ENCODE peak calls at places on chromosomes 11 and 22, in five cellular contexts. One of them, this sample, is unnamed. For H3K36me3, the result is how much of the 10 kb centered on the place peaks cover.

GRCh38 chr11:44960200-44960845 is 9.6 kb upstream of the TP53I11 start:
- DNase-seq in tibial nerve: no peak
- DNase-seq in GM23248: peak
- DNase-seq in cardiac muscle cell: no peak
- DNase-seq in body of pancreas: no peak
- DNase-seq in this sample: no peak

GRCh38 chr22:41524809-41525449 is 19.3 kb downstream of the POLR3H start:
- DNase-seq in tibial nerve: no peak
- DNase-seq in GM23248: no peak
- DNase-seq in cardiac muscle cell: no peak
- DNase-seq in body of pancreas: no peak
- DNase-seq in this sample: peak

GRCh38 chr11:111707039-111707690 is 59.0 kb downstream of the PPP2R1B start:
- DNase-seq in tibial nerve: no peak
- DNase-seq in GM23248: peak
- DNase-seq in cardiac muscle cell: no peak
- DNase-seq in body of pancreas: peak
- DNase-seq in this sample: peak

GRCh38 chr22:47734511-47734910 is 972.1 kb downstream of the TBC1D22A start:
- DNase-seq in tibial nerve: no peak
- DNase-seq in GM23248: no peak
- DNase-seq in cardiac muscle cell: no peak
- DNase-seq in body of pancreas: no peak
- DNase-seq in this sample: no peak

GRCh38 chr11:109085708-109086373 is 336.1 kb upstream of the C11orf87 start:
- DNase-seq in tibial nerve: no peak
- DNase-seq in GM23248: peak
- DNase-seq in cardiac muscle cell: no peak
- DNase-seq in body of pancreas: no peak
- DNase-seq in this sample: no peak

GRCh38 chr22:30079952-30080533 is at the start of gene HORMAD2:
- DNase-seq in tibial nerve: no peak
- DNase-seq in GM23248: peak
- DNase-seq in cardiac muscle cell: peak
- DNase-seq in body of pancreas: no peak
- DNase-seq in this sample: no peak

GRCh38 chr22:30315962-30316576 is 10.7 kb downstream of the TBC1D10A start:
- DNase-seq in tibial nerve: no peak
- DNase-seq in GM23248: no peak
- DNase-seq in cardiac muscle cell: no peak
- DNase-seq in body of pancreas: no peak
- DNase-seq in this sample: peak

GRCh38 chr11:125874556-125875124 is 12.8 kb upstream of the HYLS1 start:
- DNase-seq in tibial nerve: no peak
- DNase-seq in GM23248: peak
- DNase-seq in cardiac muscle cell: peak
- DNase-seq in body of pancreas: peak
- DNase-seq in this sample: peak

GRCh38 chr11:94885133-94885532 is 88.2 kb downstream of the CWC15 start:
- DNase-seq in tibial nerve: no peak
- DNase-seq in GM23248: no peak
- DNase-seq in cardiac muscle cell: no peak
- DNase-seq in body of pancreas: no peak
- DNase-seq in this sample: no peak

GRCh38 chr11:30583505-30584280 is 2.5 kb downstream of the MPPED2 start:
- DNase-seq in tibial nerve: no peak
- DNase-seq in GM23248: peak
- DNase-seq in cardiac muscle cell: peak
- DNase-seq in body of pancreas: peak
- DNase-seq in this sample: peak

GRCh38 chr22:23381661-23382427 is 198.2 kb downstream of the IGLL1 start:
- DNase-seq in tibial nerve: no peak
- DNase-seq in GM23248: no peak
- DNase-seq in cardiac muscle cell: no peak
- DNase-seq in body of pancreas: no peak
- DNase-seq in this sample: no peak

GRCh38 chr11:429931-430456 is 11.8 kb downstream of the ANO9 start:
- DNase-seq in tibial nerve: no peak
- DNase-seq in GM23248: no peak
- DNase-seq in cardiac muscle cell: no peak
- DNase-seq in body of pancreas: no peak
- DNase-seq in this sample: no peak

GRCh38 chr11:8229299-8230177 is 34.1 kb downstream of the LMO1 start:
- DNase-seq in tibial nerve: no peak
- DNase-seq in GM23248: no peak
- DNase-seq in cardiac muscle cell: no peak
- DNase-seq in body of pancreas: peak
- DNase-seq in this sample: no peak

GRCh38 chr11:111945198-111945597 is 8.1 kb downstream of the DIXDC1 start:
- DNase-seq in tibial nerve: no peak
- DNase-seq in GM23248: no peak
- DNase-seq in cardiac muscle cell: no peak
- DNase-seq in body of pancreas: no peak
- DNase-seq in this sample: no peak

GRCh38 chr11:38598413-38598812 is 2000.4 kb upstream of the RAG2 start:
- DNase-seq in tibial nerve: no peak
- DNase-seq in GM23248: no peak
- DNase-seq in cardiac muscle cell: no peak
- DNase-seq in body of pancreas: no peak
- DNase-seq in this sample: no peak

GRCh38 chr11:115503083-115503885 is 931 bp downstream of the CADM1 start:
- DNase-seq in tibial nerve: peak
- DNase-seq in GM23248: peak
- DNase-seq in cardiac muscle cell: peak
- DNase-seq in body of pancreas: peak
- DNase-seq in this sample: peak

GRCh38 chr22:42847110-42847509 is 10.0 kb downstream of the ARFGAP3 start:
- DNase-seq in tibial nerve: no peak
- DNase-seq in GM23248: no peak
- DNase-seq in cardiac muscle cell: no peak
- DNase-seq in body of pancreas: no peak
- DNase-seq in this sample: no peak

GRCh38 chr22:42844756-42845155 is 12.3 kb downstream of the ARFGAP3 start:
- DNase-seq in tibial nerve: no peak
- DNase-seq in GM23248: peak
- DNase-seq in cardiac muscle cell: no peak
- DNase-seq in body of pancreas: no peak
- DNase-seq in this sample: no peak

GRCh38 chr22:42837556-42837955 is 19.5 kb downstream of the ARFGAP3 start:
- DNase-seq in tibial nerve: no peak
- DNase-seq in GM23248: no peak
- DNase-seq in cardiac muscle cell: no peak
- DNase-seq in body of pancreas: no peak
- DNase-seq in this sample: no peak

GRCh38 chr22:42841444-42841843 is 15.6 kb downstream of the ARFGAP3 start:
- DNase-seq in tibial nerve: no peak
- DNase-seq in GM23248: peak
- DNase-seq in cardiac muscle cell: no peak
- DNase-seq in body of pancreas: no peak
- DNase-seq in this sample: no peak

GRCh38 chr22:42842658-42843370 is 14.3 kb downstream of the ARFGAP3 start:
- DNase-seq in tibial nerve: no peak
- DNase-seq in GM23248: peak
- DNase-seq in cardiac muscle cell: no peak
- DNase-seq in body of pancreas: no peak
- DNase-seq in this sample: no peak
- H3K36me3 ChIP-seq in tibial nerve: under half
- H3K36me3 ChIP-seq in GM23248: under half
- H3K36me3 ChIP-seq in cardiac muscle cell: under half
- H3K36me3 ChIP-seq in body of pancreas: under half
- H3K36me3 ChIP-seq in this sample: under half

GRCh38 chr22:20951151-20951931 is 15.7 kb upstream of the AIFM3 start:
- DNase-seq in tibial nerve: no peak
- DNase-seq in GM23248: no peak
- DNase-seq in cardiac muscle cell: no peak
- DNase-seq in body of pancreas: no peak
- DNase-seq in this sample: no peak
- H3K36me3 ChIP-seq in tibial nerve: under half
- H3K36me3 ChIP-seq in GM23248: under half
- H3K36me3 ChIP-seq in cardiac muscle cell: under half
- H3K36me3 ChIP-seq in body of pancreas: under half
- H3K36me3 ChIP-seq in this sample: under half

GRCh38 chr11:65433657-65434056 is 11.1 kb downstream of the NEAT1 start:
- DNase-seq in tibial nerve: peak
- DNase-seq in GM23248: no peak
- DNase-seq in cardiac muscle cell: no peak
- DNase-seq in body of pancreas: no peak
- DNase-seq in this sample: no peak
- H3K36me3 ChIP-seq in tibial nerve: under half
- H3K36me3 ChIP-seq in GM23248: half or more
- H3K36me3 ChIP-seq in cardiac muscle cell: under half
- H3K36me3 ChIP-seq in body of pancreas: under half
- H3K36me3 ChIP-seq in this sample: under half

GRCh38 chr11:61731956-61732675 is 20.3 kb upstream of the MYRF start:
- DNase-seq in tibial nerve: no peak
- DNase-seq in GM23248: peak
- DNase-seq in cardiac muscle cell: no peak
- DNase-seq in body of pancreas: no peak
- DNase-seq in this sample: no peak

GRCh38 chr11:61733120-61733978 is 19.1 kb upstream of the MYRF start:
- DNase-seq in tibial nerve: peak
- DNase-seq in GM23248: peak
- DNase-seq in cardiac muscle cell: peak
- DNase-seq in body of pancreas: peak
- DNase-seq in this sample: peak

GRCh38 chr11:61731211-61731955 is 21.1 kb upstream of the MYRF start:
- DNase-seq in tibial nerve: no peak
- DNase-seq in GM23248: no peak
- DNase-seq in cardiac muscle cell: no peak
- DNase-seq in body of pancreas: no peak
- DNase-seq in this sample: no peak

GRCh38 chr11:61734767-61735166 is 17.7 kb upstream of the MYRF start:
- DNase-seq in tibial nerve: no peak
- DNase-seq in GM23248: no peak
- DNase-seq in cardiac muscle cell: no peak
- DNase-seq in body of pancreas: no peak
- DNase-seq in this sample: no peak

DNA sequence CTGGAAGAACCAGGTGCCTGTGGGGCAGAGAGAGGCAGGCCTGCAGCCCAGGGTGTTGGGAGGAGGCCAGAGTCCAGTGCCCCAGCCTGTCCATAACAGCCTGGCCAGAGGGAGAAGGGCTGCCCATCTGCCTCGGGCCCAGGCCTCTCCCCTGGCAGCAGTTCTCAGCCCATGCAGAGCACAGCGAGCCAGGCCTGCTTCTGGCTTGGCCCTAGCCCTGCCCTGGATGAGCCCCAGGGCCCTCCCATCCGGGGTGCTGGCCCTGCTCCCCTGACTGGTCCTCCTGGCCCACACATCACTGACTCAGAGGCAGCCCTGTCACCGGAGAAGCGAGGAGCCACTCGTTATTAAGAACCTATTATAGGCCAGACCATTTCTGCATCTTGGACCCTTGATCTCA is 19.7 kb upstream of the MYRF start:
- DNase-seq in tibial nerve: no peak
- DNase-seq in GM23248: peak
- DNase-seq in cardiac muscle cell: no peak
- DNase-seq in body of pancreas: no peak
- DNase-seq in this sample: no peak
- H3K36me3 ChIP-seq in tibial nerve: under half
- H3K36me3 ChIP-seq in GM23248: under half
- H3K36me3 ChIP-seq in cardiac muscle cell: under half
- H3K36me3 ChIP-seq in body of pancreas: under half
- H3K36me3 ChIP-seq in this sample: under half

DNA sequence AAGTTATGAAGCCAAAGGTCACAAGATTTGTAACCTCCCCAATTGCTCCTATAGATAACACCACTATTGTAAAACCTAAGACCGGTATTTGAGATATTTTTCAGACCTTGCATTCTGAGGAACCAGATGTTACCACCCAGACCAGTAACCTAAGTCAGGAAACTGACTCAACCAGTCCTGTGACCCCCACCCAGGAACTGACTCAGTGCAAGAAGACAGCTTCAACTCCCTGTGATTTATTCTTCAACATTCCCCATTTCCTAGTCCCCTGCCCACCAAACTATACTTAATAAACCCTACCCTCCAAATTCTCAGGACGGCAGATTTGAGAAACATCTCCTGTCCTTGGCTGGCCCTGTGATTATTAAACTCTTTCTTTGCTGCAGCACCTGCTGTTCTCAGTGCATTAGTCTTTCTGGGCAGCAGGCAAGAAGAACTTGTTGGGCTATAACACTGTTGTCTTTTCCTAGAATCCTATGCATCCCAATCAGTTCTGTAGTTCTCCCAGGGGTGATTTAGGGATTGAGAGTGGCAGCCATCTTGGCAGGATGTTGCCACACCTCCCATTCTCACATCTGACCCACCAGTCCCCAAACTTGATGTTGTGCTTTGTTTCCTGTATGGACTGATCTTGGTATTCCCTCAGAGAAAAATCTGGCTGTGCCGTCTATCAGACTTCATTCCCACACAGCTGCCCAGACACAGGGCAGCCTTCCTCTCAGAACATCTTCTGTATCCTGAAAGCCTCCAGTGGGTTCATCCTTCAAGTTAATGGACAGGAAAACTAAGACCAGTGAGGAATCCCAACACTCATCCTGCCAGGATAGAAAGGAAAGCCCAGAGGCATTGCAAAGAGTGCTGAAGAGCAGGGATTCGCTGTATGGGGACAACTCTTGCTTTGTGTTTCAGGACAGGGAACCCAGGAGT is 104.0 kb downstream of the PDE2A start:
- DNase-seq in tibial nerve: no peak
- DNase-seq in GM23248: peak
- DNase-seq in cardiac muscle cell: no peak
- DNase-seq in body of pancreas: no peak
- DNase-seq in this sample: no peak
- H3K36me3 ChIP-seq in tibial nerve: under half
- H3K36me3 ChIP-seq in GM23248: under half
- H3K36me3 ChIP-seq in cardiac muscle cell: under half
- H3K36me3 ChIP-seq in body of pancreas: under half
- H3K36me3 ChIP-seq in this sample: under half

DNA sequence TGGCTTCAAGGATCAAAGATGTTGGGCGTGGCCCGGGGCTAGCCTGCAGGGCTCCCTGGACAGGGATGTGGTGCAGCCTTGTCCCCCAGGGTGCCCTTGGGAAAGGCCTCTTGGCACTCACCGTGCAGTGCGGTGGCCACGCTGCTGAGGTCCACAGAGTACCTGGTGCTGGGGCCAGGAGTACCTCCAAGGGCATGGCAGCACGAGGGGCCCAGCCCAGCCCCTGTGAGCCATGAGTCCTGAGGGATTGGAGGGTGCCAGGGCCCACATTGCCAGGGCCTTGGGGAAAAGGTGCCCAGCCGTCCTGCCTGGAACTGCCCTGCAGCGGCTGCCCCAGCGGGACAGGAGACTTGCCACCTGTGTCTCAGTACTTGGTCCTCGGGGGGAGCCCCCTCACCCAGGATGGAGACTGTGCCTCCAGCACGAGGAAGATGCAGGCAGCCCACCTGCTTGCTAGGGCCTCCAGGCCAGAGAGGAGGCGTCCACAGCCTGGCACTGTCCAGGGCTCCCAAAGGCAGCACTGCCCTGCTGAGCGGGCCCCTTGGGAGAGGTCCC is 44.2 kb downstream of the GRAMD4 start:
- DNase-seq in tibial nerve: no peak
- DNase-seq in GM23248: no peak
- DNase-seq in cardiac muscle cell: no peak
- DNase-seq in body of pancreas: no peak
- DNase-seq in this sample: no peak
- H3K36me3 ChIP-seq in tibial nerve: under half
- H3K36me3 ChIP-seq in GM23248: under half
- H3K36me3 ChIP-seq in cardiac muscle cell: under half
- H3K36me3 ChIP-seq in body of pancreas: under half
- H3K36me3 ChIP-seq in this sample: under half

GRCh38 chr11:65439331-65440181 is 17.0 kb downstream of the NEAT1 start:
- DNase-seq in tibial nerve: no peak
- DNase-seq in GM23248: peak
- DNase-seq in cardiac muscle cell: no peak
- DNase-seq in body of pancreas: no peak
- DNase-seq in this sample: no peak
- H3K36me3 ChIP-seq in tibial nerve: under half
- H3K36me3 ChIP-seq in GM23248: half or more
- H3K36me3 ChIP-seq in cardiac muscle cell: under half
- H3K36me3 ChIP-seq in body of pancreas: under half
- H3K36me3 ChIP-seq in this sample: under half